ENCODE peak calls at places on chromosome 22, in ten cellular contexts. S, Y, L, I, B, K, J, T, F and Q are unnamed samples.

GRCh38 chr22:28424427-28425080 is 255.1 kb downstream of the TTC28 start:
- DNase-seq in S (peak), Y (no peak), L (no peak), I (no peak), B (no peak), K (no peak), J (no peak), T (no peak), F (no peak), Q (no peak)

GRCh38 chr22:19629331-19629719 is 85.0 kb upstream of the SEPTIN5 start:
- DNase-seq in S (no peak), Y (no peak), L (no peak), I (no peak), B (no peak), K (no peak), J (no peak), T (no peak), F (no peak), Q (no peak)

GRCh38 chr22:26479043-26479791 is 4.4 kb downstream of the HPS4 start:
- DNase-seq in S (no peak), Y (no peak), L (no peak), I (no peak), B (no peak), K (no peak), J (no peak), T (no peak), F (no peak), Q (no peak)

GRCh38 chr22:27372969-27373670 is 428.4 kb downstream of the MN1 start:
- DNase-seq in S (no peak), Y (no peak), L (no peak), I (no peak), B (peak), K (no peak), J (no peak), T (no peak), F (peak), Q (peak)

GRCh38 chr22:30459206-30460052 is 12.4 kb downstream of the SEC14L3 start:
- DNase-seq in S (peak), Y (peak), L (no peak), I (no peak), B (no peak), K (no peak), J (no peak), T (no peak), F (no peak), Q (peak)

GRCh38 chr22:20777420-20778177 is 3.7 kb downstream of the SERPIND1 start:
- DNase-seq in S (peak), Y (peak), L (no peak), I (no peak), B (no peak), K (no peak), J (peak), T (peak), F (peak), Q (peak)

GRCh38 chr22:37571258-37571991 is 8.5 kb downstream of the LGALS2 start:
- DNase-seq in S (no peak), Y (peak), L (no peak), I (no peak), B (no peak), K (no peak), J (no peak), T (no peak), F (no peak), Q (peak)

GRCh38 chr22:49021926-49022815 is 805.5 kb downstream of the BRD1 start:
- DNase-seq in S (no peak), Y (no peak), L (no peak), I (no peak), B (no peak), K (no peak), J (no peak), T (no peak), F (no peak), Q (no peak)

GRCh38 chr22:44325718-44326548 is 13.2 kb upstream of the SHISAL1 start:
- DNase-seq in S (peak), Y (no peak), L (no peak), I (no peak), B (no peak), K (no peak), J (no peak), T (no peak), F (no peak), Q (no peak)

GRCh38 chr22:44775862-44776261 is 23.5 kb downstream of the ARHGAP8 start:
- DNase-seq in S (no peak), Y (peak), L (no peak), I (no peak), B (no peak), K (no peak), J (no peak), T (no peak), F (no peak), Q (no peak)

DNA sequence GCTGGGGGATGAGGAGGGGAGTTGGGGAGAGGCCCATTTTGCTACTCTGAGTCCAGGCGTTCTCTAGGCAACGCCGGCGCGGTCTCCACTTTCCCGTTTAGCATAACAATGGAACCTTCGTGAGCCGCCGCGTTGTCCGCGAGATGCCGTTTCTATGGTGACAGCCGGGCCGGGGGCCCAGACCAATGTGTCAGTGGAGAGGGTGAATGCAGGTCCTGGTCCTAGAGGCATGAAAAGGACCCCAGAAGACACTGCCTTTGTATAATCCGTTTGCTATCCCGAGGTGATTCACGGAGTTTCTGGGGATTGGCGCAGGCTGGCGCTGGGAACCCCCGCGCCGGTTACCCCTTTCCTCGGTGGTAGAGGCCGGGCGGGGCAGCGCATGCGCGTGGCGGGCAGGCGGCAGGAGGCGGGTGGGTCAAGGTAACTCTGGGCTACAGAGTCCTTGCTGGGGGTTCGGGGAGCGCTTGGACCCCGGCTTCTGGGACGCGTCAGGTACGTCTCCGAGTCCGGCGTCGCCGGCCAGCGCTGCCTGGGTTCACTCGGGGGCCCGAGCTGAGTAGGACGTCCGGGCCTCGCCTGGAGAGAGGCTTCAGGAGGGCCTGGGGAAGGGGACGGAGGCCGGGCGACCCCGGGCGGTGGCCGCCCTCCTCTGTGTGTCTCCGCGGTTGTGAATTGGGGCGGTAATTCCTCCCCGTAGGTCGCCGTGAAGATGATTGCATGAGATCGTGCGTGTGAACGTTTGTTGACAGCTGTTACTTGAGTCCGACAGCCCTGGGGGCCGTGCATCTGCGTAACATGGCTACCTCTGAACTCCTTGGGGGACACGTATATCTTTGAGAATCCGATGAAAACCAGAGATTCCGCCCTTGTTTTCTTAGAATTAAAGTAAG is at the start of the genes CBY1 and FAM227A:
- DNase-seq in S (peak), Y (peak), L (peak), I (peak), B (peak), K (peak), J (peak), T (no peak), F (peak), Q (peak)
- TF ChIP-seq CTCF in S (no peak), Y (no peak), L (no peak), I (no peak), B (no peak), K (no peak), J (no peak), T (no peak), F (no peak), Q (no peak)

GRCh38 chr22:39188809-39189208 is 36.3 kb upstream of the CBX7 start:
- DNase-seq in S (no peak), Y (no peak), L (no peak), I (no peak), B (no peak), K (no peak), J (no peak), T (no peak), F (no peak), Q (no peak)

GRCh38 chr22:39184586-39185577 is 32.4 kb upstream of the CBX7 start:
- DNase-seq in S (peak), Y (no peak), L (no peak), I (no peak), B (no peak), K (no peak), J (no peak), T (no peak), F (no peak), Q (no peak)

GRCh38 chr22:39183991-39184585 is 31.6 kb upstream of the CBX7 start:
- DNase-seq in S (peak), Y (no peak), L (no peak), I (no peak), B (no peak), K (no peak), J (no peak), T (no peak), F (no peak), Q (no peak)

GRCh38 chr22:39182478-39183030 is 30.1 kb upstream of the CBX7 start:
- DNase-seq in S (peak), Y (no peak), L (no peak), I (no peak), B (no peak), K (no peak), J (no peak), T (no peak), F (no peak), Q (no peak)

DNA sequence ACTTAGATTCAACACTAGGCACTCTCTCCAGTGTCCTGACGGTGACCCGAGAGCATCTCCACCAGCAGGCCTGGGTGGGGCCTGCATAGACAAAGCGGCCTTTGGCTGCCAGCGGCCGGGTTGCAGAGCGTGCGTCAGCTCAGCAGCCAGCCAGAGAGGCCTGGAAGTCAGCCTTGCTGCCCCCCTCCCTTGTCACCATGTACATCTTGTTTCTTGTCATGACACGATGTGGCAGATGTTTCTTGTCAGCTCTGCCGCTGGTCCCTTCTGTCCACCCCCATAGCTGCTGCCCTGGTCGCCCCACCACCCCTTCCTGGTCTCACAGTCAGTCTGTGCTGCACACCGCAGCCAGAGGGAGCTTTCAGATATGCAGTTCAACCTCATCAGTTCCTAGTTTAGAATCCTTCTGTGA is 33.1 kb upstream of the CBX7 start:
- DNase-seq in S (peak), Y (no peak), L (peak), I (peak), B (no peak), K (no peak), J (no peak), T (peak), F (no peak), Q (no peak)
- TF ChIP-seq CTCF in S (peak), Y (no peak), L (peak), I (peak), B (no peak), K (peak), J (peak), T (peak), F (no peak), Q (peak)

DNA sequence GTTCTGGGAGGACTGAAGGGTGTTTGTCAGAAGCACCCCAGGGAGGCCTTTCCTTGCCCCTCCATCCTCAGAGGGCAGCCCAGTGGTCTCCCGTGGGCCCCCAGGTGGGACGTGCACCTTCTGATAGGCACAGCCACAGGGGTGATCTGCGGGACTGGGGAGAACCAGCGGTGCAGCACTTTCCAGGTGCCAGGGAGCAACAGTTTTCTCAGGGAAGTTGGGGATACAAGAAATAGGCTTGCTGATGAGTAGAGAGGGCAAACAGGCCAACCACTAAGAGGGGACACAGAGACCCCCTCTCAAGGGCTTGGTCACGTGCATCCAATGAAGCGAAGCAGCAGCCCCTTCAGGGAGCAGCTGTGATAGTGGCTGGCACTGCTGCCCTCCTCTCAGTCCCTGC is 107.1 kb upstream of the BID start:
- DNase-seq in S (no peak), Y (no peak), L (no peak), I (no peak), B (peak), K (no peak), J (no peak), T (no peak), F (no peak), Q (no peak)
- TF ChIP-seq CTCF in S (no peak), Y (no peak), L (no peak), I (no peak), B (no peak), K (no peak), J (no peak), T (no peak), F (no peak), Q (no peak)

DNA sequence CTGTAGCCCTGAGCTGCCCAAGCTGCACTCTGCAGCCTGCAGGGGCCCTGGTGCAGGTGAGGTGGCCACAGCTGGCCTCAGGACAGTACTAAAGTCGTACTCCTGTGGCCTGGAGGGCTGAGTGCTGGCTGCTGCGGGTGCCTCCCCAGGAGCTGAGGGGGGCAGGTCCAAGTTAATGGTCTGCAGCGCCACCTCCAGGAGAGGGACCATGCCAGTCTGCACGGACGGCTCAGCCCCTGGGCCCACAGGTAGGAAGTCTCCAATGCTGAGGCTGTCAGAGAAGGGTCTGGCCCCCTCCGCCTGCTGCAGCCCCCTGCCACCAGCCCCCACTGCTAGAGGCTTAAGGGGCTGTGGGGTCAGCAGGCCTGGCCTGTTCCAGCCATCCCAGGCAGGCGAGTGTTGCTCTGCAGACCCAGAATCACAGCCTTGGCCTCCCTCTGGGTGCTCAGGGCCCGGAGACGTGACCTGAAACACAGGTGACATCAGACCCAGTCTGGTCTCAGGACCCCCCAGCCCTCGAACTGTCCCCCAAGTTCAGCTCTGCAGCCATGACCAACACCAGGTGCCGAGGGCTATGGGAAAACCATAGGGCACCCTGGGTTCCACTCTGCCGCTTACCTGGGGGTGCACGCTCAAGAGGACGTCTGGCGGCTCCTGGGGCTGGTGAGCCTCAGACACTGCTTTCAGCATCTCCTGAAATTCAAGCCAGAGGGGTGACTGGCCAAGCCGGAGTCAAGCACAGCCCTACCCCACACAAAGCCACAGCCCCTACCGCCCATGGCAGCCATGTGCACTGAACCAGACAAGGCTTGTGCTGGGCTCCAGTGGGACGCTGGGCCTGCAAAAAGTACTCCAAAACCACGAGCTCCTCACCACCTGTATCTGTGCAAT is 20.8 kb downstream of the SELENOO start:
- DNase-seq in S (no peak), Y (no peak), L (no peak), I (no peak), B (no peak), K (no peak), J (no peak), T (no peak), F (no peak), Q (no peak)
- TF ChIP-seq CTCF in S (no peak), Y (no peak), L (no peak), I (no peak), B (no peak), K (no peak), J (no peak), T (no peak), F (no peak), Q (no peak)

DNA sequence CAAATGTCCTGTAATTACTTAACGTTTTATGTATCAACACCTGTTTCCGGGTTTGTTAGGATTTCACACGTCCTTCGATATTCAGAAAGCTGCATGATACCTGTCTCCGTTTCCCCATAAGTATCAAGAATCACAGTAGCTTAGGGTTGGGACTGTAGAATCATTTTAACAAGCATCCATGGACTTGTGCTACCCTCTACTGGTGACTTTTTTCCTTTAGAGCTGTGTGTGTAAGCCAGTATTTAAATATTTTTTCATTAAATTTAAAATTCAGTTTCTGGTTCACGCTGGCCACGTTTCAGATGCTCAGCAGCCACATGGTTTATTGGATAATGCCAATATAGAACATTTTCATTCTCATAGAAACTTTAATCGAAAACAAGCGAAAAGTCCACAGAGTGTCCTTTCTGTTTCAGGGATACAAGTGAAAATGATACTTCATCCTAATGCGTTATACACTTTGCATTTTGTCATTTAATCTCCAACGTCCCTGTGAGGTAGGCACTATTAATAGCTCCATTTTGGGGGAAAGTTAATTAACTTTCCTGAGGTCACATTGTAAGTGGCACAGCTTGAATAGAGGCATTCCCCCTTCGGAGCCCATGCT is 61.5 kb upstream of the SLC25A18 start:
- DNase-seq in S (peak), Y (peak), L (no peak), I (peak), B (no peak), K (peak), J (no peak), T (peak), F (peak), Q (peak)
- TF ChIP-seq CTCF in S (peak), Y (peak), L (peak), I (peak), B (no peak), K (peak), J (peak), T (peak), F (peak), Q (no peak)

DNA sequence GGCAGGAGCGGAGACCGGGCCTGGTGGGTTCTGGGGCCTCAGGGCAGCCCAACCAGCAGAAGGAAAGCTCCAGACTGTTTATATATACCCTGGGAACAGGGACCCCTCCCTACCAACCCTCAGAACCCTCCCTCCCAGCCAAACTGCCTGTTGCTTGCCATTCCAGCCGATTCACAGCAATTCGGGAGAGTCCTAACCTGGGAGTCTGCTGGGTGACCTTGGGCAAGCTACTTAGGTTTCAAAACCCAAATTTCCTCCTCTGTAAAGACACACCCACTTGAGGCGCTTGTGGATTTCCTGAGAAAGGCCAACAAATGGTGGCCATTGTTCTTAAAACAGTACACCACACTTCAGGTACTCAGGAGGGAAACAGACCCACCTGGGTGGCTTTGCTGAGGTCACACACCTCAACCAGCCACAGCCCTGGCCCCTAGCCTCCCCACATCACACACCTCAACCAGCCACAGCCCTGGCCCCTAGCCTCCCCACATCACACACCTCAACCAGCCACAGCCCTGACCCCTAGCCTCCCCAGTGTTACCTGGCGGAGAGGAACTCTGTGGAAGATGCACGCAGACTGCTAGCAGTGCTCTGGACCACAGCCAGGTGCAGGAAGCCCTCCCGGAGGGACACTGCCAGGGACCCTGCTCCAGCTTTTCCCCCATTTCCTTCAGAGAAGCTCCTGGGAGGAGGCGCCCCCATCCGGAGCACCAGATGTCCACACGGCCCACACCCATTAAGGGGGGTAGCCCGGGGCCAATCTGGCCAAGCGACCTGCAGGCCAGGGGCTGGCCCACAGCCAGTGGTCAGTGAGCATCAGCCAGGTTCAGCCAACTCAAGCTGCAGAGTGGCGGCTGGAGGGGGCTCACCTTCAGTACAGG is 6.2 kb downstream of the SHISA8 start:
- DNase-seq in S (no peak), Y (no peak), L (no peak), I (no peak), B (no peak), K (no peak), J (no peak), T (no peak), F (no peak), Q (no peak)
- TF ChIP-seq CTCF in S (no peak), Y (no peak), L (no peak), I (no peak), B (no peak), K (no peak), J (no peak), T (no peak), F (no peak), Q (no peak)